ENCODE peak calls at places on chromosomes 5 and 9, in five cellular contexts. G, X, A, O and C are unnamed samples. For H3K27me3, the result is how much of the 10 kb centered on the place peaks cover.

GRCh38 chr9:70478963-70479641 is 64.6 kb upstream of the KLF9 start:
- DNase-seq in G (no peak), X (no peak), A (no peak), O (no peak), C (peak)

GRCh38 chr5:96245401-96246091 is 187.5 kb downstream of the PCSK1 start:
- DNase-seq in G (no peak), X (no peak), A (no peak), O (no peak), C (no peak)

GRCh38 chr9:101388507-101388993 is 3.7 kb upstream of the BAAT start:
- DNase-seq in G (no peak), X (no peak), A (no peak), O (no peak), C (no peak)

GRCh38 chr9:114538241-114538640 is 33.0 kb upstream of the WHRN start:
- DNase-seq in G (no peak), X (peak), A (peak), O (no peak), C (no peak)

GRCh38 chr5:34047147-34047546 is 4.1 kb upstream of the C1QTNF3 start:
- DNase-seq in G (no peak), X (no peak), A (no peak), O (no peak), C (no peak)

GRCh38 chr9:79661279-79661678 is 89.5 kb downstream of the TLE4 start:
- DNase-seq in G (no peak), X (no peak), A (no peak), O (no peak), C (no peak)

GRCh38 chr5:91403404-91403803 is 20.3 kb upstream of the ARRDC3 start:
- DNase-seq in G (no peak), X (no peak), A (no peak), O (no peak), C (no peak)

GRCh38 chr9:17185630-17186029 is 50.8 kb downstream of the CNTLN start:
- DNase-seq in G (no peak), X (no peak), A (no peak), O (no peak), C (no peak)

GRCh38 chr9:136199391-136200288 is 5.3 kb downstream of the LHX3 start:
- DNase-seq in G (no peak), X (no peak), A (no peak), O (no peak), C (no peak)

GRCh38 chr9:136200424-136200823 is 4.5 kb downstream of the LHX3 start:
- DNase-seq in G (no peak), X (no peak), A (no peak), O (no peak), C (peak)

GRCh38 chr9:136201609-136202448 is 3.1 kb downstream of the LHX3 start:
- DNase-seq in G (peak), X (peak), A (no peak), O (no peak), C (no peak)

GRCh38 chr9:136202449-136203405 is 2.2 kb downstream of the LHX3 start:
- DNase-seq in G (no peak), X (no peak), A (no peak), O (no peak), C (no peak)

GRCh38 chr9:136201174-136201573 is 3.8 kb downstream of the LHX3 start:
- DNase-seq in G (no peak), X (no peak), A (no peak), O (no peak), C (no peak)
- H3K27me3 ChIP-seq in G (under half), X (half or more), A (half or more), O (half or more), C (under half)

GRCh38 chr9:134939080-134939733 is 21.5 kb upstream of the FCN1 start:
- DNase-seq in G (no peak), X (no peak), A (no peak), O (no peak), C (no peak)

GRCh38 chr9:134942011-134942410 is 24.3 kb upstream of the FCN1 start:
- DNase-seq in G (no peak), X (no peak), A (no peak), O (no peak), C (no peak)

GRCh38 chr9:134938346-134939079 is 20.8 kb upstream of the FCN1 start:
- DNase-seq in G (no peak), X (no peak), A (no peak), O (no peak), C (no peak)

GRCh38 chr9:134939836-134940235 is 22.1 kb upstream of the FCN1 start:
- DNase-seq in G (no peak), X (no peak), A (no peak), O (no peak), C (peak)

DNA sequence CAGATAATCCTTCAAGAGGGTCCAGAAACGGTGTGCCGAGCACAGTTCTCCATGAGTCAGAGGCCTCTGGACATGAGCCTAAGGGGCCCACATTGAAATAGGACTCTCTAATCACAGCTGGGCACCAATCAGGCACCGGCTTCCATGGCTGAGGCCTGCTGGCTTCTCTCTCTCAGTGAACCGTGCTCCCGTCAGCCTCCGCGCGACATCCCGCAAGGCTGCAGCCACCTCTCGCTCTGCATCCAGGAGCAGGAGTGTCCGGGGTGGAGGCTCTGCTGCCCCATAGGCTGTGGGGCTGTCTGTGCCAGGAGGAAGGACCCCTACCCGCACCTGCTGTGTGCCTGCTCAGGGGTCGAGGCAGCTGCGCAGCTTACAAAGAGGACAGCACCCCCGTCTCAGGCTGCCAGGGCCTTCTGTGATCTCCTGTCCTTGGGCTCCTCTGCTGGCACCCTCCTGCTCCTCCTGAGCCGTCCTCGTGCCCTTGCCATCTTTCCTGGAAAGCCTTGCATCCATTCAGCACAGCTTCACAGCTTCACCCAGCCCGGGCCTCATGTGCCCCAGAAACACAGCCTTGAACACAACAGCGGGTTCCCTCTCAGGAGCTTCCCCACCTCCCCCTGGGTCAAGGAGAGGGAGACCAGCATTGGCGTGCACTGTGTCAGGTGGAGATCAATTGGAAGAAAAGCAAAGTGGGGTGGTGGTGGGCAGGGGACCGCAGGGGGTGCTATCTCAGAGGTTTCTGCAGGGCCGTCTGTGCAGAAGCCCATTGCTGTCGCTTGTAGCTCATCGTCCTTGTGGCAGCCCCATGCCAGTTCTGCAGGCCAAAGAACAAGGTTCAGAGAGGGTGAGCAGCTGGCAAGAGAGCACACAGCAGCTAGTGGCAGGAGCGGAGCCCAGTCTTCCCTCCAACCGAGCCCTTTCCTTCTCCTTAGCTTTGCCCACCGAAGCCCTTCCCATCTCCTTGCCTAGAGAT is 22.8 kb upstream of the FCN1 start:
- DNase-seq in G (no peak), X (no peak), A (no peak), O (no peak), C (no peak)
- H3K27me3 ChIP-seq in G (under half), X (under half), A (under half), O (under half), C (under half)

GRCh38 chr5:93588586-93589347 is 5.7 kb downstream of the NR2F1 start:
- DNase-seq in G (no peak), X (peak), A (no peak), O (no peak), C (no peak)
- H3K27me3 ChIP-seq in G (under half), X (half or more), A (half or more), O (under half), C (under half)

DNA sequence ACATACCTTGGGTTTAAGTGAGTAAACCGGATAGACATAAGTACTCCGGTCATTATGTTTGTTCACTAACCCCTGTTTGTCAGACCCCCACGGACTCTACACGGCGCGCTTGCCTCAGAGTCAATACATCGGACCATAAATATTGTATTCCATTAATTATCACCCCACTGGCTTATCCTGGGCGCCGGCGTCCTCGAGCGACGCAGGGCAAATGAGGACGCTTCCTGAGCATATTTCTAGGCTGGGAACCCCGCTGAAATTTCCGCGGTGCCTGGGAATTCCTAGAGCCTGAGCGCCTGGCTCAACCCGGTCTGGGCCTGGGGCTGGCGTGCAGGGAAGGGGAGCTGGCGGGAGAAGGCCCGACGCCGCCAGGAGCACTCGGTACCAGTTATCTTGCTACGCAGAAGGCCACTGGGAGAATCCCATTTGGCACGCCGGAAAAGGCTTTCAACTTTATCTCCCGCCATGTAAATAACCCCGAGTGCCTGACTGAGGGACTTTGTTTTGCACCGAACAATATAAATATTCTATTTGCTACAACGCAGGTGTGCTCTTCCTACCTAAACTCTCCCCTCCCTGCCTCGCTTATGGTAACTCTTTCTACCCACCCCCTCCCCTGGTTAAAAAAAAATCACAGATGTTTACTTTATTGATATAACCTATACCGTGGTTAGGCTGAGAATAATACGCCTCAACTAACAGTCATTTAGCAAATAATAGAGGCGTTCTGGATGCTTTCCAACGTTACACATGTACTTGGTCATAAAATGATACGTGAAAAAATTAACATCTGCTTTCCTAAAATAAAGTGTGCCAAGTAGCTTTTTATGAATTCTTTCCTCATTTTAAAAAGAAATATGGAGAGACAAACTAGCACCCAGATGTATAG is 19.5 kb downstream of the NR2F1 start:
- DNase-seq in G (no peak), X (peak), A (no peak), O (no peak), C (no peak)
- H3K27me3 ChIP-seq in G (under half), X (half or more), A (half or more), O (half or more), C (under half)

GRCh38 chr5:158754018-158754514 is 345.6 kb downstream of the EBF1 start:
- DNase-seq in G (no peak), X (no peak), A (no peak), O (no peak), C (no peak)

GRCh38 chr5:158755221-158755620 is 344.5 kb downstream of the EBF1 start:
- DNase-seq in G (no peak), X (no peak), A (no peak), O (no peak), C (no peak)

GRCh38 chr5:158751961-158752655 is 347.6 kb downstream of the EBF1 start:
- DNase-seq in G (no peak), X (no peak), A (no peak), O (no peak), C (no peak)

GRCh38 chr5:158753354-158753753 is 346.4 kb downstream of the EBF1 start:
- DNase-seq in G (no peak), X (no peak), A (no peak), O (no peak), C (no peak)

DNA sequence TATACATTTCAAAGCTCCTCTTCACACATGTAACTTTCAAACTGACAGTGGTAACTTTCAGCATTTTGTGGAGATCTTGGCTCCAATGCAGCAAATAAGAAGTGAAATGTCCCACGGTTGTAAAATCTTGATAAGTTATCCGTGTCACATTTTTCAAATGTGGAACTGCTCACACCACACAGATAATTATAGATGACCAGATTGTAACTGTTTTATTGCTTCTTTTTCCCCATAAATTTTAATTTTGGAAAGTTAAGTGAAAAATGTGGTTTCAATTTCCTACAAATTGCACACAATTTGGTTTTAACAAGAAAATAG is 347.1 kb downstream of the EBF1 start:
- DNase-seq in G (no peak), X (no peak), A (no peak), O (no peak), C (no peak)
- H3K27me3 ChIP-seq in G (under half), X (under half), A (under half), O (under half), C (under half)

DNA sequence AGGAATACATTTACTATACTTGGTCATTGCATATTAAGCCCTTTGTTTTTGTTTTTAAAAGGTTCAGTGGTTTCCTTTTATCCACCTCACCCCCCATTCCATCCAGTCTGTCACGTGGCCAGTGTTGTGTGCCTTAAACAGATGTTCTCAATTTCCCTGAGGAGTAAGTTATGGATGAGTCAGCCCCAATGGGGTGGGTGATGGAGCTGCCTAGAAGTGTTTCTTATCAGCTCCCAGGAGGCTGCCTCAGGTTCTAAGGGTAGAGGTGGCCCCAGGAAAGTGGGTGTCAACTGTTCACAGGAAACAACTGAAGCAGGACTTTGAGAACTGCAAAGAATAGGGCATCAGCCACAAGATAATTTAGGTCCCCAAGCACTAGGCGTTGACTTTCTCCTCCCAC is 41.1 kb downstream of the ACTBL2 start:
- DNase-seq in G (no peak), X (no peak), A (no peak), O (no peak), C (no peak)
- H3K27me3 ChIP-seq in G (under half), X (under half), A (under half), O (under half), C (under half)

GRCh38 chr9:127267793-127268507 is 3.4 kb downstream of the GARNL3 start:
- DNase-seq in G (no peak), X (no peak), A (no peak), O (no peak), C (no peak)
- H3K27me3 ChIP-seq in G (under half), X (under half), A (under half), O (under half), C (under half)

GRCh38 chr5:133295520-133295919 is 243.7 kb downstream of the HSPA4 start:
- DNase-seq in G (no peak), X (peak), A (no peak), O (no peak), C (no peak)
- H3K27me3 ChIP-seq in G (under half), X (under half), A (under half), O (under half), C (under half)